ENCODE peak calls at places on chromosome 13, in six cellular contexts. F, C, O, R, N and H are unnamed samples.

GRCh38 chr13:32309312-32309711 is 5.9 kb downstream of the ZAR1L start:
- DNase-seq in C (no peak), R (no peak), N (no peak), F (no peak), O (no peak), H (no peak)

GRCh38 chr13:76168661-76169060 is 532.5 kb downstream of the LMO7 start:
- DNase-seq in R (no peak), C (no peak), O (no peak), F (no peak), N (no peak), H (no peak)

GRCh38 chr13:113112893-113113845 is 7.6 kb downstream of the F7 start:
- DNase-seq in O (no peak), F (no peak), N (peak), C (peak), R (no peak), H (no peak)

GRCh38 chr13:74117207-74117705 is 16.9 kb downstream of the KLF12 start:
- DNase-seq in R (no peak), C (no peak), N (no peak), O (no peak), F (no peak), H (no peak)

GRCh38 chr13:71459708-71460107 is 407.3 kb downstream of the DACH1 start:
- DNase-seq in N (no peak), O (no peak), C (no peak), F (no peak), R (no peak), H (no peak)

GRCh38 chr13:45951724-45952123 is 100.2 kb upstream of the SIAH3 start:
- DNase-seq in F (no peak), R (no peak), C (no peak), O (no peak), N (no peak), H (peak)

GRCh38 chr13:35349673-35350278 is 126.7 kb downstream of the MAB21L1 start:
- DNase-seq in F (no peak), N (no peak), C (no peak), R (no peak), O (no peak), H (no peak)

GRCh38 chr13:93745884-93746283 is 519.3 kb downstream of the GPC6 start:
- DNase-seq in N (no peak), R (no peak), C (no peak), F (no peak), O (no peak), H (no peak)

GRCh38 chr13:70668983-70669382 is 560.7 kb upstream of the KLHL1 start:
- DNase-seq in N (no peak), O (no peak), C (no peak), F (no peak), R (no peak), H (peak)

GRCh38 chr13:38228322-38228721 is 121.3 kb upstream of the UFM1 start:
- DNase-seq in F (no peak), N (no peak), C (no peak), R (no peak), O (no peak), H (no peak)
- H3K4me3 ChIP-seq in F (no peak), N (no peak), C (no peak), R (no peak), O (no peak), H (no peak)

GRCh38 chr13:24168392-24168750 is 7.9 kb downstream of the SPATA13 start:
- DNase-seq in O (no peak), N (no peak), F (no peak), R (no peak), C (no peak), H (no peak)
- H3K4me3 ChIP-seq in O (no peak), N (no peak), F (no peak), R (no peak), C (no peak), H (no peak)

GRCh38 chr13:47036291-47037008 is 139.6 kb upstream of the HTR2A start:
- DNase-seq in N (no peak), F (no peak), O (no peak), C (no peak), R (peak), H (no peak)
- H3K4me3 ChIP-seq in N (no peak), F (no peak), O (no peak), C (no peak), R (no peak), H (no peak)

GRCh38 chr13:30132623-30133553 is 174.5 kb downstream of the KATNAL1 start:
- DNase-seq in C (peak), R (peak), O (no peak), N (peak), F (peak), H (peak)
- H3K4me3 ChIP-seq in C (no peak), R (no peak), O (no peak), N (no peak), F (no peak), H (no peak)

GRCh38 chr13:20001351-20001750 is 42.8 kb downstream of the ZMYM2 start:
- DNase-seq in O (no peak), C (no peak), N (no peak), F (no peak), R (no peak), H (no peak)
- H3K4me3 ChIP-seq in O (no peak), C (no peak), N (no peak), F (no peak), R (no peak), H (no peak)

GRCh38 chr13:40974460-40975407 is 44.4 kb downstream of the ELF1 start:
- DNase-seq in C (no peak), N (no peak), O (no peak), R (peak), F (peak), H (no peak)
- H3K4me3 ChIP-seq in C (no peak), N (no peak), O (no peak), R (no peak), F (no peak), H (no peak)

DNA sequence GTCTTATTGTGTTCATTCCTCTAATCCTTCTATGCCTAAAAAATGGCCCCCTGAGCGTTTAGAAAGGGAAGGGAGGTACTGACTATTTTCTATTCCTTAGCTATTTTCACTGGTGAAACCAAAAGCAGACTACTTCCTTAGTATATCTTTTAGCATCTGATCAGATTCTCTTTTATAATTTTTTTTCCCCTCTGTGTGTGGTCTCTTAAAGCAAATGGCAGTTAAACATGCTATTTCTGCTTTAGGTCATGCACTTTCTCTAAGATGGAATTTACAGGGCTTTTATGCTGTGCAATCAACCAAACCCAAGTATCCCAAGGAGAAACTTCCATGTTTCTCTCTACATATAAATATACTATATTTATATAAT is 10.0 kb upstream of the ITM2B start:
- DNase-seq in R (no peak), O (no peak), C (no peak), F (no peak), N (no peak), H (no peak)
- H3K4me3 ChIP-seq in R (no peak), O (no peak), C (peak), F (no peak), N (peak), H (no peak)

DNA sequence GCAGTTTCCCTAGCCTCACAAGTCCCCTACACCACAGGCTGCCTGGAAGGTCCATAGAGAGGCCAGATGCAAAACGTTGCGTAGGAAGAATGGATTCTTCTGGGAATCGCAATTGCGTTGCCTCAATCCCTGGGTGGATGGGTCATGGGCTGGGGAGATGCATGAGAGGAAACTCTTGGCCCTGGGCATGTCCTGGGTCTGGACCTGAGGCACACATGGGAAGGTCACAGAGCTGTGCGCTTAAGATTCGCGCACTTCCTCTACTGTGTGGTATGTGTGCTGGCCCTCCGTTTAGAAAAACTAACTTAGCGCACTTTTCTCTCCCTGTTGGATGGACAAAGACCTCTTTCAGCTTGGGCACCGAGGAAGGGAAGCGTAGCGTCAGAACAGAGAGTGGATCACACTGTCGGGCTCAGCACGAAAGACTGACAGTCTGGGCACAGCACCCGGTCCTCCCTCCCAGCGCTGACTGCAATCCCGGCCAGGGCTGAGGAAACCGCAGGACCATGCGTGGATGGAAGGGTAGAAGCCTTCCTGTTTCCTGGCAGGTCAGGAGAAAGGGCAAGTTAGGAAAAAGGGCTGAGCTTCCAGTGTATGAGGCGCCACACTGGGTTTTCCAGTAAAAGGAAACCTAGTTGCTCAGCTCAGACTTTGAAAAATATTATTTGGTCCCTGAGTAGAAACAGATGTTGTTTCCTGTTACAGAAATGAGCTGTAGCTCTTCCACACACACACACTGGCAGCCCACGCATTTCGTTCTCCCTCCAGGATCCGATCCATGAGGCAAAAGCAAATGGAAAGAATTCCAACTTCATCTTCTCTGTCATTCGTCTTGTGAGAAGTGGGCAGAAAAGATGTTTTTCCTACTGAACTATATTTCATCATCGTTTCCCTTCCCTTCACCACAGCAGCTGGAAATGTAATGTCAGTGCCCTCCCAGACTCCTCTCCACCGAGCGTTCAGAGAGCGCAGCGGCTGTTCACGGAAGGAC is 86.0 kb downstream of the ING1 start:
- DNase-seq in C (no peak), R (no peak), N (peak), O (peak), F (peak), H (peak)
- H3K4me3 ChIP-seq in C (peak), R (no peak), N (peak), O (peak), F (peak), H (peak)